ENCODE peak calls at places on chromosomes 4 and X, in five cellular contexts. One of them, this sample, is unnamed.
A peak's percentile ranks its signal among the peaks of the same experiment; 100 is the strongest.

GRCh38 chr4:8842614-8843013 is 29.0 kb downstream of the HMX1 start:
- DNase-seq in NCI-H187: no peak
- DNase-seq in left ventricle myocardium superior: no peak
- DNase-seq in activated gamma-delta T cell treated with Interleukin-2 at 50 U/mL for 16 hours: no peak
- DNase-seq in A549: no peak
- DNase-seq in this sample: no peak

GRCh38 chr4:125849869-125850268 is 535.1 kb downstream of the FAT4 start:
- DNase-seq in NCI-H187: no peak
- DNase-seq in left ventricle myocardium superior: no peak
- DNase-seq in activated gamma-delta T cell treated with Interleukin-2 at 50 U/mL for 16 hours: no peak
- DNase-seq in A549: no peak
- DNase-seq in this sample: no peak

GRCh38 chr4:18930487-18930886 is 908.9 kb upstream of the LCORL start:
- DNase-seq in NCI-H187: no peak
- DNase-seq in left ventricle myocardium superior: no peak
- DNase-seq in activated gamma-delta T cell treated with Interleukin-2 at 50 U/mL for 16 hours: no peak
- DNase-seq in A549: no peak
- DNase-seq in this sample: no peak

GRCh38 chr4:118682928-118683327 is 2.3 kb upstream of the METTL14 start:
- DNase-seq in NCI-H187: no peak
- DNase-seq in left ventricle myocardium superior: no peak
- DNase-seq in activated gamma-delta T cell treated with Interleukin-2 at 50 U/mL for 16 hours: no peak
- DNase-seq in A549: peak; percentile 13
- DNase-seq in this sample: no peak

GRCh38 chrX:39477438-39478120 is 620.2 kb downstream of the BCOR start:
- DNase-seq in NCI-H187: no peak
- DNase-seq in left ventricle myocardium superior: peak; percentile 90
- DNase-seq in activated gamma-delta T cell treated with Interleukin-2 at 50 U/mL for 16 hours: peak; percentile 11
- DNase-seq in A549: no peak
- DNase-seq in this sample: peak; percentile 76

GRCh38 chr4:101321481-101322042 is 25.8 kb downstream of the PPP3CA start:
- DNase-seq in NCI-H187: no peak
- DNase-seq in left ventricle myocardium superior: no peak
- DNase-seq in activated gamma-delta T cell treated with Interleukin-2 at 50 U/mL for 16 hours: no peak
- DNase-seq in A549: no peak
- DNase-seq in this sample: no peak

GRCh38 chrX:136711147-136711546 is 63.2 kb downstream of the CD40LG start:
- DNase-seq in NCI-H187: no peak
- DNase-seq in left ventricle myocardium superior: peak; percentile 51
- DNase-seq in activated gamma-delta T cell treated with Interleukin-2 at 50 U/mL for 16 hours: no peak
- DNase-seq in A549: peak; percentile 9
- DNase-seq in this sample: no peak

GRCh38 chrX:103149652-103150051 is 56.7 kb upstream of the NXF3 start:
- DNase-seq in NCI-H187: no peak
- DNase-seq in left ventricle myocardium superior: no peak
- DNase-seq in activated gamma-delta T cell treated with Interleukin-2 at 50 U/mL for 16 hours: no peak
- DNase-seq in A549: no peak
- DNase-seq in this sample: no peak

GRCh38 chrX:135185795-135186443 is 14.7 kb upstream of the CT55 start:
- DNase-seq in NCI-H187: no peak
- DNase-seq in left ventricle myocardium superior: no peak
- DNase-seq in activated gamma-delta T cell treated with Interleukin-2 at 50 U/mL for 16 hours: no peak
- DNase-seq in A549: peak; percentile 34
- DNase-seq in this sample: peak; percentile 22

GRCh38 chrX:37926700-37927099 is 79.3 kb upstream of the DYNLT3 start:
- DNase-seq in NCI-H187: no peak
- DNase-seq in left ventricle myocardium superior: no peak
- DNase-seq in activated gamma-delta T cell treated with Interleukin-2 at 50 U/mL for 16 hours: no peak
- DNase-seq in A549: peak; percentile 2
- DNase-seq in this sample: no peak

GRCh38 chr4:40253906-40254305 is 57.1 kb downstream of the RHOH start:
- DNase-seq in NCI-H187: no peak
- DNase-seq in left ventricle myocardium superior: no peak
- DNase-seq in activated gamma-delta T cell treated with Interleukin-2 at 50 U/mL for 16 hours: no peak
- DNase-seq in A549: no peak
- DNase-seq in this sample: no peak

GRCh38 chr4:145511913-145512522 is 30.4 kb downstream of the SMAD1 start:
- DNase-seq in NCI-H187: no peak
- DNase-seq in left ventricle myocardium superior: no peak
- DNase-seq in activated gamma-delta T cell treated with Interleukin-2 at 50 U/mL for 16 hours: no peak
- DNase-seq in A549: no peak
- DNase-seq in this sample: no peak

GRCh38 chr4:36446275-36446674 is 164.9 kb downstream of the DTHD1 start:
- DNase-seq in NCI-H187: no peak
- DNase-seq in left ventricle myocardium superior: no peak
- DNase-seq in activated gamma-delta T cell treated with Interleukin-2 at 50 U/mL for 16 hours: no peak
- DNase-seq in A549: no peak
- DNase-seq in this sample: no peak

GRCh38 chr4:5554376-5554775 is 154.0 kb downstream of the EVC2 start:
- DNase-seq in NCI-H187: no peak
- DNase-seq in left ventricle myocardium superior: no peak
- DNase-seq in activated gamma-delta T cell treated with Interleukin-2 at 50 U/mL for 16 hours: no peak
- DNase-seq in A549: no peak
- DNase-seq in this sample: no peak

GRCh38 chr4:67892905-67893304 is 9.1 kb upstream of the TMPRSS11D start:
- DNase-seq in NCI-H187: no peak
- DNase-seq in left ventricle myocardium superior: no peak
- DNase-seq in activated gamma-delta T cell treated with Interleukin-2 at 50 U/mL for 16 hours: no peak
- DNase-seq in A549: no peak
- DNase-seq in this sample: no peak

GRCh38 chr4:75889537-75890199 is 12.6 kb downstream of the PPEF2 start:
- DNase-seq in NCI-H187: no peak
- DNase-seq in left ventricle myocardium superior: no peak
- DNase-seq in activated gamma-delta T cell treated with Interleukin-2 at 50 U/mL for 16 hours: no peak
- DNase-seq in A549: no peak
- DNase-seq in this sample: no peak

GRCh38 chrX:134512566-134512965 is 52.6 kb downstream of the HPRT1 start:
- DNase-seq in NCI-H187: no peak
- DNase-seq in left ventricle myocardium superior: no peak
- DNase-seq in activated gamma-delta T cell treated with Interleukin-2 at 50 U/mL for 16 hours: no peak
- DNase-seq in A549: peak; percentile 59
- DNase-seq in this sample: no peak

GRCh38 chr4:72076562-72076961 is 44.8 kb downstream of the NPFFR2 start:
- DNase-seq in NCI-H187: no peak
- DNase-seq in left ventricle myocardium superior: no peak
- DNase-seq in activated gamma-delta T cell treated with Interleukin-2 at 50 U/mL for 16 hours: no peak
- DNase-seq in A549: no peak
- DNase-seq in this sample: no peak

GRCh38 chrX:30060718-30061117 is 154.6 kb upstream of the MAGEB2 start:
- DNase-seq in NCI-H187: no peak
- DNase-seq in left ventricle myocardium superior: no peak
- DNase-seq in activated gamma-delta T cell treated with Interleukin-2 at 50 U/mL for 16 hours: no peak
- DNase-seq in A549: no peak
- DNase-seq in this sample: no peak

GRCh38 chrX:3143043-3143799 is 102.0 kb downstream of the ARSF start:
- DNase-seq in NCI-H187: no peak
- DNase-seq in left ventricle myocardium superior: no peak
- DNase-seq in activated gamma-delta T cell treated with Interleukin-2 at 50 U/mL for 16 hours: no peak
- DNase-seq in A549: no peak
- DNase-seq in this sample: no peak

GRCh38 chr4:82798168-82799005 is at the start of gene SCD5:
- DNase-seq in NCI-H187: peak; percentile 32
- DNase-seq in left ventricle myocardium superior: peak; percentile 82
- DNase-seq in activated gamma-delta T cell treated with Interleukin-2 at 50 U/mL for 16 hours: peak; percentile 53
- DNase-seq in A549: peak; percentile 53
- DNase-seq in this sample: peak; percentile 19

GRCh38 chr4:663438-664428 is 10.3 kb downstream of the ATP5ME start:
- DNase-seq in NCI-H187: no peak
- DNase-seq in left ventricle myocardium superior: peak; percentile 78
- DNase-seq in activated gamma-delta T cell treated with Interleukin-2 at 50 U/mL for 16 hours: peak; percentile 81
- DNase-seq in A549: no peak
- DNase-seq in this sample: no peak

GRCh38 chrX:153668423-153669173 is 5.0 kb downstream of the PNCK start:
- DNase-seq in NCI-H187: no peak
- DNase-seq in left ventricle myocardium superior: no peak
- DNase-seq in activated gamma-delta T cell treated with Interleukin-2 at 50 U/mL for 16 hours: no peak
- DNase-seq in A549: no peak
- DNase-seq in this sample: no peak

GRCh38 chrX:82335772-82336171 is 1133.9 kb downstream of the SH3BGRL start:
- DNase-seq in NCI-H187: no peak
- DNase-seq in left ventricle myocardium superior: no peak
- DNase-seq in activated gamma-delta T cell treated with Interleukin-2 at 50 U/mL for 16 hours: no peak
- DNase-seq in A549: no peak
- DNase-seq in this sample: no peak

GRCh38 chrX:39869846-39870601 is 227.7 kb downstream of the BCOR start:
- DNase-seq in NCI-H187: no peak
- DNase-seq in left ventricle myocardium superior: no peak
- DNase-seq in activated gamma-delta T cell treated with Interleukin-2 at 50 U/mL for 16 hours: peak; percentile 79
- DNase-seq in A549: peak; percentile 10
- DNase-seq in this sample: no peak

GRCh38 chr4:175308236-175308635 is 390.1 kb downstream of the ADAM29 start:
- DNase-seq in NCI-H187: no peak
- DNase-seq in left ventricle myocardium superior: no peak
- DNase-seq in activated gamma-delta T cell treated with Interleukin-2 at 50 U/mL for 16 hours: no peak
- DNase-seq in A549: no peak
- DNase-seq in this sample: no peak

GRCh38 chr4:37243722-37244582 is 591 bp upstream of the NWD2 start:
- DNase-seq in NCI-H187: no peak
- DNase-seq in left ventricle myocardium superior: no peak
- DNase-seq in activated gamma-delta T cell treated with Interleukin-2 at 50 U/mL for 16 hours: no peak
- DNase-seq in A549: no peak
- DNase-seq in this sample: peak; percentile 11

GRCh38 chr4:158255727-158256324 is 45.5 kb downstream of the TMEM144 start:
- DNase-seq in NCI-H187: no peak
- DNase-seq in left ventricle myocardium superior: no peak
- DNase-seq in activated gamma-delta T cell treated with Interleukin-2 at 50 U/mL for 16 hours: no peak
- DNase-seq in A549: peak; percentile 13
- DNase-seq in this sample: peak; percentile 17

GRCh38 chr4:54687887-54688841 is 30.4 kb downstream of the KIT start:
- DNase-seq in NCI-H187: no peak
- DNase-seq in left ventricle myocardium superior: no peak
- DNase-seq in activated gamma-delta T cell treated with Interleukin-2 at 50 U/mL for 16 hours: peak; percentile 18
- DNase-seq in A549: no peak
- DNase-seq in this sample: no peak

GRCh38 chr4:7928711-7929505 is 10.8 kb downstream of the AFAP1 start:
- DNase-seq in NCI-H187: no peak
- DNase-seq in left ventricle myocardium superior: no peak
- DNase-seq in activated gamma-delta T cell treated with Interleukin-2 at 50 U/mL for 16 hours: no peak
- DNase-seq in A549: no peak
- DNase-seq in this sample: no peak

GRCh38 chr4:1750381-1751154 is 29.2 kb downstream of the TACC3 start:
- DNase-seq in NCI-H187: no peak
- DNase-seq in left ventricle myocardium superior: no peak
- DNase-seq in activated gamma-delta T cell treated with Interleukin-2 at 50 U/mL for 16 hours: no peak
- DNase-seq in A549: no peak
- DNase-seq in this sample: no peak